ENCODE peak calls at places on chromosomes 12 and 14, in ten cellular contexts. One of them, this sample, is unnamed.

GRCh38 chr12:45415393-45415817 is 199.5 kb downstream of the ANO6 start:
- DNase-seq in C1 segment of cervical spinal cord: no peak
- DNase-seq in right lobe of liver: peak
- DNase-seq in NCI-H774: no peak
- DNase-seq in stimulated activated CD4-positive, alpha-beta T cell treated with anti-CD3 and anti-CD28 coated beads, TNF-alpha, amount 100 ng/mL, for 1 hour: no peak
- DNase-seq in left cardiac atrium: peak
- DNase-seq in Panc1: peak
- DNase-seq in NCI-H1092: no peak
- DNase-seq in naive thymus-derived CD8-positive, alpha-beta T cell: no peak
- DNase-seq in upper lobe of right lung: no peak
- DNase-seq in this sample: peak

GRCh38 chr12:114895822-114896221 is 211.8 kb upstream of the TBX3 start:
- DNase-seq in C1 segment of cervical spinal cord: no peak
- DNase-seq in upper lobe of right lung: no peak
- DNase-seq in stimulated activated CD4-positive, alpha-beta T cell treated with anti-CD3 and anti-CD28 coated beads, TNF-alpha, amount 100 ng/mL, for 1 hour: no peak
- DNase-seq in left cardiac atrium: no peak
- DNase-seq in naive thymus-derived CD8-positive, alpha-beta T cell: no peak
- DNase-seq in right lobe of liver: no peak
- DNase-seq in Panc1: no peak
- DNase-seq in NCI-H1092: no peak
- DNase-seq in NCI-H774: no peak
- DNase-seq in this sample: no peak

GRCh38 chr14:70086685-70087379 is 101.9 kb downstream of the SLC8A3 start:
- DNase-seq in left cardiac atrium: peak
- DNase-seq in stimulated activated CD4-positive, alpha-beta T cell treated with anti-CD3 and anti-CD28 coated beads, TNF-alpha, amount 100 ng/mL, for 1 hour: no peak
- DNase-seq in right lobe of liver: peak
- DNase-seq in C1 segment of cervical spinal cord: no peak
- DNase-seq in NCI-H1092: no peak
- DNase-seq in NCI-H774: peak
- DNase-seq in upper lobe of right lung: no peak
- DNase-seq in Panc1: no peak
- DNase-seq in naive thymus-derived CD8-positive, alpha-beta T cell: no peak
- DNase-seq in this sample: no peak

GRCh38 chr12:10214877-10215267 is 2.2 kb downstream of the GABARAPL1 start:
- DNase-seq in right lobe of liver: no peak
- DNase-seq in NCI-H1092: no peak
- DNase-seq in naive thymus-derived CD8-positive, alpha-beta T cell: no peak
- DNase-seq in left cardiac atrium: no peak
- DNase-seq in C1 segment of cervical spinal cord: peak
- DNase-seq in NCI-H774: no peak
- DNase-seq in stimulated activated CD4-positive, alpha-beta T cell treated with anti-CD3 and anti-CD28 coated beads, TNF-alpha, amount 100 ng/mL, for 1 hour: no peak
- DNase-seq in Panc1: no peak
- DNase-seq in upper lobe of right lung: no peak
- DNase-seq in this sample: no peak

GRCh38 chr12:132580701-132581292 is 29.6 kb downstream of the LRCOL1 start:
- DNase-seq in Panc1: no peak
- DNase-seq in left cardiac atrium: no peak
- DNase-seq in NCI-H1092: no peak
- DNase-seq in naive thymus-derived CD8-positive, alpha-beta T cell: no peak
- DNase-seq in C1 segment of cervical spinal cord: no peak
- DNase-seq in right lobe of liver: no peak
- DNase-seq in NCI-H774: no peak
- DNase-seq in stimulated activated CD4-positive, alpha-beta T cell treated with anti-CD3 and anti-CD28 coated beads, TNF-alpha, amount 100 ng/mL, for 1 hour: no peak
- DNase-seq in upper lobe of right lung: no peak
- DNase-seq in this sample: no peak

GRCh38 chr14:100866666-100867630 is 36.6 kb downstream of the RTL1 start:
- DNase-seq in C1 segment of cervical spinal cord: no peak
- DNase-seq in naive thymus-derived CD8-positive, alpha-beta T cell: peak
- DNase-seq in NCI-H1092: no peak
- DNase-seq in left cardiac atrium: peak
- DNase-seq in stimulated activated CD4-positive, alpha-beta T cell treated with anti-CD3 and anti-CD28 coated beads, TNF-alpha, amount 100 ng/mL, for 1 hour: no peak
- DNase-seq in Panc1: no peak
- DNase-seq in NCI-H774: no peak
- DNase-seq in upper lobe of right lung: peak
- DNase-seq in right lobe of liver: no peak
- DNase-seq in this sample: no peak

GRCh38 chr12:4909734-4910501 is at the start of gene KCNA1:
- DNase-seq in C1 segment of cervical spinal cord: peak
- DNase-seq in left cardiac atrium: peak
- DNase-seq in right lobe of liver: no peak
- DNase-seq in NCI-H1092: peak
- DNase-seq in upper lobe of right lung: no peak
- DNase-seq in Panc1: no peak
- DNase-seq in naive thymus-derived CD8-positive, alpha-beta T cell: no peak
- DNase-seq in NCI-H774: no peak
- DNase-seq in stimulated activated CD4-positive, alpha-beta T cell treated with anti-CD3 and anti-CD28 coated beads, TNF-alpha, amount 100 ng/mL, for 1 hour: no peak
- DNase-seq in this sample: peak

GRCh38 chr12:109069307-109070231 is 17.2 kb downstream of the USP30 start:
- DNase-seq in NCI-H774: no peak
- DNase-seq in Panc1: no peak
- DNase-seq in upper lobe of right lung: no peak
- DNase-seq in C1 segment of cervical spinal cord: no peak
- DNase-seq in right lobe of liver: no peak
- DNase-seq in naive thymus-derived CD8-positive, alpha-beta T cell: no peak
- DNase-seq in left cardiac atrium: no peak
- DNase-seq in stimulated activated CD4-positive, alpha-beta T cell treated with anti-CD3 and anti-CD28 coated beads, TNF-alpha, amount 100 ng/mL, for 1 hour: no peak
- DNase-seq in NCI-H1092: no peak
- DNase-seq in this sample: no peak

GRCh38 chr14:73745571-73746539 is 31.7 kb upstream of the PNMA1 start:
- DNase-seq in NCI-H1092: no peak
- DNase-seq in stimulated activated CD4-positive, alpha-beta T cell treated with anti-CD3 and anti-CD28 coated beads, TNF-alpha, amount 100 ng/mL, for 1 hour: no peak
- DNase-seq in left cardiac atrium: no peak
- DNase-seq in naive thymus-derived CD8-positive, alpha-beta T cell: no peak
- DNase-seq in upper lobe of right lung: no peak
- DNase-seq in C1 segment of cervical spinal cord: no peak
- DNase-seq in Panc1: no peak
- DNase-seq in right lobe of liver: no peak
- DNase-seq in NCI-H774: no peak
- DNase-seq in this sample: no peak

GRCh38 chr14:54086780-54087179 is 130.2 kb upstream of the BMP4 start:
- DNase-seq in upper lobe of right lung: no peak
- DNase-seq in C1 segment of cervical spinal cord: no peak
- DNase-seq in right lobe of liver: no peak
- DNase-seq in left cardiac atrium: no peak
- DNase-seq in Panc1: no peak
- DNase-seq in naive thymus-derived CD8-positive, alpha-beta T cell: no peak
- DNase-seq in NCI-H774: peak
- DNase-seq in stimulated activated CD4-positive, alpha-beta T cell treated with anti-CD3 and anti-CD28 coated beads, TNF-alpha, amount 100 ng/mL, for 1 hour: no peak
- DNase-seq in NCI-H1092: peak
- DNase-seq in this sample: no peak

GRCh38 chr12:40752011-40752410 is 59.8 kb downstream of the CNTN1 start:
- DNase-seq in Panc1: no peak
- DNase-seq in left cardiac atrium: no peak
- DNase-seq in C1 segment of cervical spinal cord: no peak
- DNase-seq in stimulated activated CD4-positive, alpha-beta T cell treated with anti-CD3 and anti-CD28 coated beads, TNF-alpha, amount 100 ng/mL, for 1 hour: no peak
- DNase-seq in upper lobe of right lung: no peak
- DNase-seq in NCI-H774: no peak
- DNase-seq in right lobe of liver: no peak
- DNase-seq in NCI-H1092: no peak
- DNase-seq in naive thymus-derived CD8-positive, alpha-beta T cell: no peak
- DNase-seq in this sample: no peak

GRCh38 chr14:101229666-101230065 is 326.1 kb upstream of the RTL1 start:
- DNase-seq in NCI-H774: no peak
- DNase-seq in upper lobe of right lung: no peak
- DNase-seq in right lobe of liver: peak
- DNase-seq in NCI-H1092: no peak
- DNase-seq in naive thymus-derived CD8-positive, alpha-beta T cell: no peak
- DNase-seq in stimulated activated CD4-positive, alpha-beta T cell treated with anti-CD3 and anti-CD28 coated beads, TNF-alpha, amount 100 ng/mL, for 1 hour: no peak
- DNase-seq in C1 segment of cervical spinal cord: no peak
- DNase-seq in Panc1: no peak
- DNase-seq in left cardiac atrium: no peak
- DNase-seq in this sample: no peak

GRCh38 chr12:56220611-56221232 is 1.0 kb downstream of the RNF41 start:
- DNase-seq in Panc1: no peak
- DNase-seq in NCI-H1092: no peak
- DNase-seq in upper lobe of right lung: peak
- DNase-seq in C1 segment of cervical spinal cord: no peak
- DNase-seq in right lobe of liver: no peak
- DNase-seq in naive thymus-derived CD8-positive, alpha-beta T cell: no peak
- DNase-seq in stimulated activated CD4-positive, alpha-beta T cell treated with anti-CD3 and anti-CD28 coated beads, TNF-alpha, amount 100 ng/mL, for 1 hour: no peak
- DNase-seq in left cardiac atrium: no peak
- DNase-seq in NCI-H774: no peak
- DNase-seq in this sample: no peak

GRCh38 chr14:77065851-77066554 is 32.1 kb upstream of the CIPC start:
- DNase-seq in C1 segment of cervical spinal cord: no peak
- DNase-seq in upper lobe of right lung: no peak
- DNase-seq in naive thymus-derived CD8-positive, alpha-beta T cell: no peak
- DNase-seq in NCI-H774: no peak
- DNase-seq in left cardiac atrium: no peak
- DNase-seq in NCI-H1092: no peak
- DNase-seq in right lobe of liver: no peak
- DNase-seq in stimulated activated CD4-positive, alpha-beta T cell treated with anti-CD3 and anti-CD28 coated beads, TNF-alpha, amount 100 ng/mL, for 1 hour: no peak
- DNase-seq in Panc1: no peak
- DNase-seq in this sample: no peak

GRCh38 chr14:101408077-101408831 is 153.0 kb upstream of the DIO3 start:
- DNase-seq in stimulated activated CD4-positive, alpha-beta T cell treated with anti-CD3 and anti-CD28 coated beads, TNF-alpha, amount 100 ng/mL, for 1 hour: no peak
- DNase-seq in right lobe of liver: no peak
- DNase-seq in C1 segment of cervical spinal cord: no peak
- DNase-seq in left cardiac atrium: no peak
- DNase-seq in NCI-H1092: peak
- DNase-seq in upper lobe of right lung: no peak
- DNase-seq in naive thymus-derived CD8-positive, alpha-beta T cell: no peak
- DNase-seq in Panc1: no peak
- DNase-seq in NCI-H774: no peak
- DNase-seq in this sample: no peak

GRCh38 chr12:42237052-42237852 is 796 bp downstream of the YAF2 start:
- DNase-seq in Panc1: peak
- DNase-seq in upper lobe of right lung: peak
- DNase-seq in naive thymus-derived CD8-positive, alpha-beta T cell: peak
- DNase-seq in left cardiac atrium: peak
- DNase-seq in stimulated activated CD4-positive, alpha-beta T cell treated with anti-CD3 and anti-CD28 coated beads, TNF-alpha, amount 100 ng/mL, for 1 hour: peak
- DNase-seq in C1 segment of cervical spinal cord: peak
- DNase-seq in NCI-H1092: peak
- DNase-seq in right lobe of liver: peak
- DNase-seq in NCI-H774: peak
- DNase-seq in this sample: peak

GRCh38 chr12:8120072-8120713 is 3.2 kb upstream of the CLEC4A start:
- DNase-seq in NCI-H774: no peak
- DNase-seq in C1 segment of cervical spinal cord: no peak
- DNase-seq in upper lobe of right lung: no peak
- DNase-seq in left cardiac atrium: no peak
- DNase-seq in NCI-H1092: no peak
- DNase-seq in Panc1: no peak
- DNase-seq in naive thymus-derived CD8-positive, alpha-beta T cell: no peak
- DNase-seq in stimulated activated CD4-positive, alpha-beta T cell treated with anti-CD3 and anti-CD28 coated beads, TNF-alpha, amount 100 ng/mL, for 1 hour: no peak
- DNase-seq in right lobe of liver: no peak
- DNase-seq in this sample: no peak

GRCh38 chr14:104806625-104807465 is 5.9 kb downstream of the ZBTB42 start:
- DNase-seq in right lobe of liver: no peak
- DNase-seq in NCI-H774: no peak
- DNase-seq in stimulated activated CD4-positive, alpha-beta T cell treated with anti-CD3 and anti-CD28 coated beads, TNF-alpha, amount 100 ng/mL, for 1 hour: no peak
- DNase-seq in Panc1: no peak
- DNase-seq in left cardiac atrium: no peak
- DNase-seq in upper lobe of right lung: peak
- DNase-seq in NCI-H1092: no peak
- DNase-seq in C1 segment of cervical spinal cord: no peak
- DNase-seq in naive thymus-derived CD8-positive, alpha-beta T cell: no peak
- DNase-seq in this sample: no peak

GRCh38 chr14:22598896-22599244 is 770 bp downstream of the ABHD4 start:
- DNase-seq in Panc1: no peak
- DNase-seq in naive thymus-derived CD8-positive, alpha-beta T cell: no peak
- DNase-seq in NCI-H1092: no peak
- DNase-seq in right lobe of liver: no peak
- DNase-seq in NCI-H774: no peak
- DNase-seq in C1 segment of cervical spinal cord: no peak
- DNase-seq in stimulated activated CD4-positive, alpha-beta T cell treated with anti-CD3 and anti-CD28 coated beads, TNF-alpha, amount 100 ng/mL, for 1 hour: no peak
- DNase-seq in upper lobe of right lung: no peak
- DNase-seq in left cardiac atrium: peak
- DNase-seq in this sample: no peak

GRCh38 chr12:123050331-123050809 is 69.9 kb downstream of the ARL6IP4 start:
- DNase-seq in left cardiac atrium: no peak
- DNase-seq in NCI-H1092: no peak
- DNase-seq in stimulated activated CD4-positive, alpha-beta T cell treated with anti-CD3 and anti-CD28 coated beads, TNF-alpha, amount 100 ng/mL, for 1 hour: no peak
- DNase-seq in right lobe of liver: peak
- DNase-seq in naive thymus-derived CD8-positive, alpha-beta T cell: no peak
- DNase-seq in C1 segment of cervical spinal cord: peak
- DNase-seq in Panc1: no peak
- DNase-seq in upper lobe of right lung: no peak
- DNase-seq in NCI-H774: no peak
- DNase-seq in this sample: no peak

GRCh38 chr14:48323655-48324054 is 648.2 kb upstream of the MDGA2 start:
- DNase-seq in upper lobe of right lung: no peak
- DNase-seq in naive thymus-derived CD8-positive, alpha-beta T cell: no peak
- DNase-seq in right lobe of liver: no peak
- DNase-seq in Panc1: no peak
- DNase-seq in left cardiac atrium: no peak
- DNase-seq in C1 segment of cervical spinal cord: no peak
- DNase-seq in stimulated activated CD4-positive, alpha-beta T cell treated with anti-CD3 and anti-CD28 coated beads, TNF-alpha, amount 100 ng/mL, for 1 hour: no peak
- DNase-seq in NCI-H1092: no peak
- DNase-seq in NCI-H774: no peak
- DNase-seq in this sample: no peak

GRCh38 chr12:85279449-85280137 is 427 bp upstream of the ALX1 start:
- DNase-seq in left cardiac atrium: no peak
- DNase-seq in naive thymus-derived CD8-positive, alpha-beta T cell: no peak
- DNase-seq in Panc1: no peak
- DNase-seq in C1 segment of cervical spinal cord: no peak
- DNase-seq in NCI-H1092: no peak
- DNase-seq in right lobe of liver: no peak
- DNase-seq in stimulated activated CD4-positive, alpha-beta T cell treated with anti-CD3 and anti-CD28 coated beads, TNF-alpha, amount 100 ng/mL, for 1 hour: no peak
- DNase-seq in upper lobe of right lung: no peak
- DNase-seq in NCI-H774: no peak
- DNase-seq in this sample: no peak

GRCh38 chr12:67788118-67788517 is 139.6 kb downstream of the DYRK2 start:
- DNase-seq in C1 segment of cervical spinal cord: no peak
- DNase-seq in left cardiac atrium: no peak
- DNase-seq in upper lobe of right lung: no peak
- DNase-seq in stimulated activated CD4-positive, alpha-beta T cell treated with anti-CD3 and anti-CD28 coated beads, TNF-alpha, amount 100 ng/mL, for 1 hour: no peak
- DNase-seq in NCI-H1092: no peak
- DNase-seq in naive thymus-derived CD8-positive, alpha-beta T cell: no peak
- DNase-seq in NCI-H774: no peak
- DNase-seq in right lobe of liver: no peak
- DNase-seq in Panc1: no peak
- DNase-seq in this sample: no peak

GRCh38 chr14:104316723-104317499 is 178.5 kb downstream of the KIF26A start:
- DNase-seq in C1 segment of cervical spinal cord: no peak
- DNase-seq in NCI-H774: no peak
- DNase-seq in right lobe of liver: peak
- DNase-seq in Panc1: no peak
- DNase-seq in upper lobe of right lung: no peak
- DNase-seq in NCI-H1092: no peak
- DNase-seq in stimulated activated CD4-positive, alpha-beta T cell treated with anti-CD3 and anti-CD28 coated beads, TNF-alpha, amount 100 ng/mL, for 1 hour: no peak
- DNase-seq in naive thymus-derived CD8-positive, alpha-beta T cell: peak
- DNase-seq in left cardiac atrium: no peak
- DNase-seq in this sample: no peak

GRCh38 chr14:23727566-23728335 is 91.6 kb downstream of the DHRS2 start:
- DNase-seq in NCI-H1092: no peak
- DNase-seq in naive thymus-derived CD8-positive, alpha-beta T cell: no peak
- DNase-seq in NCI-H774: no peak
- DNase-seq in left cardiac atrium: no peak
- DNase-seq in C1 segment of cervical spinal cord: no peak
- DNase-seq in right lobe of liver: no peak
- DNase-seq in upper lobe of right lung: no peak
- DNase-seq in Panc1: no peak
- DNase-seq in stimulated activated CD4-positive, alpha-beta T cell treated with anti-CD3 and anti-CD28 coated beads, TNF-alpha, amount 100 ng/mL, for 1 hour: no peak
- DNase-seq in this sample: no peak

GRCh38 chr12:19288603-19289244 is 150.6 kb upstream of the AEBP2 start:
- DNase-seq in naive thymus-derived CD8-positive, alpha-beta T cell: no peak
- DNase-seq in left cardiac atrium: no peak
- DNase-seq in NCI-H1092: peak
- DNase-seq in C1 segment of cervical spinal cord: no peak
- DNase-seq in stimulated activated CD4-positive, alpha-beta T cell treated with anti-CD3 and anti-CD28 coated beads, TNF-alpha, amount 100 ng/mL, for 1 hour: no peak
- DNase-seq in right lobe of liver: no peak
- DNase-seq in Panc1: no peak
- DNase-seq in NCI-H774: no peak
- DNase-seq in upper lobe of right lung: no peak
- DNase-seq in this sample: no peak

GRCh38 chr14:32761381-32761968 is 177.2 kb upstream of the NPAS3 start:
- DNase-seq in right lobe of liver: no peak
- DNase-seq in Panc1: no peak
- DNase-seq in upper lobe of right lung: no peak
- DNase-seq in naive thymus-derived CD8-positive, alpha-beta T cell: no peak
- DNase-seq in C1 segment of cervical spinal cord: no peak
- DNase-seq in NCI-H774: no peak
- DNase-seq in stimulated activated CD4-positive, alpha-beta T cell treated with anti-CD3 and anti-CD28 coated beads, TNF-alpha, amount 100 ng/mL, for 1 hour: no peak
- DNase-seq in NCI-H1092: no peak
- DNase-seq in left cardiac atrium: no peak
- DNase-seq in this sample: no peak

GRCh38 chr12:26121841-26122680 is 2.8 kb downstream of the BHLHE41 start:
- DNase-seq in left cardiac atrium: peak
- DNase-seq in stimulated activated CD4-positive, alpha-beta T cell treated with anti-CD3 and anti-CD28 coated beads, TNF-alpha, amount 100 ng/mL, for 1 hour: no peak
- DNase-seq in NCI-H1092: no peak
- DNase-seq in C1 segment of cervical spinal cord: peak
- DNase-seq in NCI-H774: peak
- DNase-seq in Panc1: no peak
- DNase-seq in right lobe of liver: no peak
- DNase-seq in upper lobe of right lung: peak
- DNase-seq in naive thymus-derived CD8-positive, alpha-beta T cell: no peak
- DNase-seq in this sample: peak

This sample was measured in heart right ventricle.